ENCODE peak calls at places on chromosome 22, in six cellular contexts. A, C, W, N, T and D are unnamed samples.
A peak's percentile ranks its signal among the peaks of the same experiment; 100 is the strongest.

GRCh38 chr22:32355760-32356159 is 1.9 kb upstream of the RFPL3 start:
- DNase-seq in N (no peak), A (no peak), C (no peak), T (peak; percentile 49), W (no peak), D (no peak)

GRCh38 chr22:19522190-19522880 is 1.9 kb downstream of the CLDN5 start:
- DNase-seq in T (no peak), A (no peak), N (no peak), C (no peak), W (no peak), D (no peak)

GRCh38 chr22:19892249-19892879 is 37.7 kb upstream of the GNB1L start:
- DNase-seq in A (no peak), W (no peak), C (no peak), T (no peak), N (peak; percentile 72), D (no peak)

GRCh38 chr22:42083119-42083518 is 3.6 kb downstream of the SMDT1 start:
- DNase-seq in T (no peak), A (no peak), C (no peak), W (no peak), N (no peak), D (peak; percentile 23)

GRCh38 chr22:32378703-32379272 is 21.1 kb downstream of the RFPL3 start:
- DNase-seq in T (peak; percentile 59), A (no peak), N (no peak), W (no peak), C (peak; percentile 53), D (no peak)

GRCh38 chr22:22955276-22955798 is 67.7 kb downstream of the IGLL5 start:
- DNase-seq in C (no peak), N (no peak), T (no peak), W (no peak), A (no peak), D (no peak)

GRCh38 chr22:22078329-22078728 is 95.7 kb upstream of the TOP3B start:
- DNase-seq in A (no peak), T (no peak), N (no peak), W (no peak), C (no peak), D (no peak)

GRCh38 chr22:25564320-25564978 is at the start of gene GRK3:
- DNase-seq in A (peak; percentile 55), N (peak; percentile 50), T (peak; percentile 23), C (peak; percentile 78), W (peak; percentile 77), D (peak; percentile 65)

GRCh38 chr22:31106001-31106571 is 1.3 kb downstream of the SELENOM start:
- DNase-seq in N (no peak), C (no peak), A (no peak), T (no peak), W (no peak), D (peak; percentile 30)

GRCh38 chr22:44219101-44219870 is 38.6 kb downstream of the PARVG start:
- DNase-seq in T (no peak), W (no peak), N (no peak), C (no peak), A (no peak), D (no peak)

GRCh38 chr22:50613291-50613981 is 12.8 kb downstream of the MAPK8IP2 start:
- DNase-seq in N (no peak), W (peak; percentile 73), C (no peak), T (peak; percentile 96), A (peak; percentile 95), D (peak; percentile 53)

GRCh38 chr22:44667276-44667675 is 34.7 kb upstream of the PRR5 start:
- DNase-seq in C (no peak), A (no peak), W (peak; percentile 27), T (no peak), N (no peak), D (no peak)

GRCh38 chr22:23655891-23656475 is 23.9 kb upstream of the DRICH1 start:
- DNase-seq in T (no peak), C (no peak), W (peak; percentile 42), A (no peak), N (no peak), D (no peak)

GRCh38 chr22:16608931-16609330 is 16.3 kb upstream of the CCT8L2 start:
- DNase-seq in C (no peak), W (no peak), T (no peak), N (no peak), A (no peak), D (no peak)

GRCh38 chr22:30649430-30650007 is 13.9 kb downstream of the SLC35E4 start:
- DNase-seq in W (peak; percentile 68), T (peak; percentile 79), A (peak; percentile 78), C (no peak), N (no peak), D (no peak)

GRCh38 chr22:39478461-39478860 is 21.6 kb downstream of the MGAT3 start:
- DNase-seq in C (no peak), T (no peak), A (peak; percentile 45), N (no peak), W (peak; percentile 55), D (no peak)

GRCh38 chr22:44191036-44191454 is 10.3 kb downstream of the PARVG start:
- DNase-seq in A (no peak), N (no peak), T (no peak), C (no peak), W (no peak), D (no peak)

GRCh38 chr22:32528984-32529982 is 54.7 kb downstream of the FBXO7 start:
- DNase-seq in A (peak; percentile 81), C (peak; percentile 81), N (peak; percentile 42), T (peak; percentile 72), W (peak; percentile 90), D (peak; percentile 91)

GRCh38 chr22:17890245-17890671 is 116.0 kb upstream of the BID start:
- DNase-seq in A (no peak), N (no peak), T (peak; percentile 74), W (peak; percentile 85), C (no peak), D (no peak)

GRCh38 chr22:42343136-42343484 is 72.7 kb upstream of the TCF20 start:
- DNase-seq in T (no peak), C (no peak), N (no peak), W (no peak), A (no peak), D (no peak)

GRCh38 chr22:50621948-50622722 is 5.8 kb downstream of the ARSA start:
- DNase-seq in T (no peak), W (no peak), C (no peak), N (peak; percentile 56), A (peak; percentile 63), D (no peak)

GRCh38 chr22:22692707-22693530 is 48.5 kb downstream of the GGTLC2 start:
- DNase-seq in C (peak; percentile 33), W (no peak), T (peak; percentile 93), A (peak; percentile 75), N (peak; percentile 43), D (peak; percentile 33)

GRCh38 chr22:39927544-39927943 is 26.7 kb downstream of the GRAP2 start:
- DNase-seq in W (no peak), N (no peak), A (no peak), C (no peak), T (no peak), D (no peak)

GRCh38 chr22:33487041-33487716 is 429.0 kb upstream of the SYN3 start:
- DNase-seq in A (no peak), N (no peak), T (no peak), C (no peak), W (no peak), D (no peak)

GRCh38 chr22:44151661-44152060 is 29.1 kb upstream of the PARVG start:
- DNase-seq in N (no peak), W (no peak), T (no peak), A (no peak), C (no peak), D (no peak)

GRCh38 chr22:17945156-17945850 is 79.1 kb downstream of the MICAL3 start:
- DNase-seq in A (no peak), W (no peak), C (no peak), N (no peak), T (no peak), D (no peak)

DNA sequence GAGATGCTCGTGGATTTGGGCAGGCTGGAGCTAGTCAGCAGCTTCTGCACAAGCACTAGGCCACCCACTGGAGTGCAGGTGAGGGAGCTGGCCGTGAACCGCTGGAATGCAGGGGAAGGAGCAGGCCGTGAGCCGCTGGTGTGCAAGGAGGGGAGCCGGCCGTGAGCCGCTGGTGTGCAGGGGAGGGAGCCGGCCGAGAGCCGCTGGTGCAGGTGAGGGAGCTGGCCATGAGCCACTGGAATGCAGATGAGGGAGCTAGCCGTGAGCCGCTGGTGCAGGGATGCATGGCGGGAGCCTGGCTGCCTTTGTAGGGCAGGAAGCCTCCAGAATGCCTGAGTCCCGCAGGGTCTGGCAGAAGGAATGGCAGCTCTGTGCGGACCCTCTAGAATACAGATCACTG is 4220.0 kb upstream of the OR11H1 start:
- DNase-seq in C (no peak), T (no peak), W (no peak), N (no peak), A (no peak), D (no peak)
- H3K9me3 ChIP-seq in C (no peaks in the 10 kb centered on the region), T (peaks cover 7% of the 10 kb centered on the region), W (peaks cover 16% of the 10 kb centered on the region), N (peaks cover 9% of the 10 kb centered on the region), A (peaks cover 87% of the 10 kb centered on the region), D (peaks cover 15% of the 10 kb centered on the region)

GRCh38 chr22:27213766-27214581 is 556.6 kb downstream of the MIAT start:
- DNase-seq in T (no peak), N (no peak), W (peak; percentile 89), A (no peak), C (no peak), D (peak; percentile 92)
- H3K27ac ChIP-seq in T (no peak overlapping the region), N (no peak overlapping the region), W (peak overlapping the region; percentile 48), A (peak overlapping the region; percentile 59), C (no peak overlapping the region), D (peak overlapping the region; percentile 83)

DNA sequence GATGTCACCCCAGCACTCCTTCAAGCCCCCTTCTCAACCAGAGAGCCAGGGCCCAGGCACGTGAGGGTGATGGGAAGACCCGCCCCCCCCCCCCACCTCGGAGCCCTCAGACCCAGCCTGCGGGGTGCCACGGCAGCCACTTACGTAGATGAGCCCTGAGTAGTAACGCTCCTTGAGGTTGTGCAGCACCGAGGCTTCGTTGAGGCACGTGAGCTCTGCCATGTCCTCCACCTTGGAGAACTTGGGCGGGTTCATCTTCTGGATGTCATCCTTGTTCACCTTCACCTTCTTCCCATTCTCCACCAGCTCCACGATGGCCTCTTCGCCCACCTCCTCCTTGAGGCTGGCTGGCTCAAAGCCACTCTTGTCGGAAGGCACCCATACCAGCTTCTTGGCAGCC is 39.0 kb downstream of the MYH9 start:
- DNase-seq in C (no peak), A (no peak), N (peak; percentile 58), W (no peak), T (no peak), D (no peak)
- H3K9me3 ChIP-seq in C (no peaks in the 10 kb centered on the region), A (no peaks in the 10 kb centered on the region), N (no peaks in the 10 kb centered on the region), W (no peaks in the 10 kb centered on the region), T (no peaks in the 10 kb centered on the region), D (no peaks in the 10 kb centered on the region)

DNA sequence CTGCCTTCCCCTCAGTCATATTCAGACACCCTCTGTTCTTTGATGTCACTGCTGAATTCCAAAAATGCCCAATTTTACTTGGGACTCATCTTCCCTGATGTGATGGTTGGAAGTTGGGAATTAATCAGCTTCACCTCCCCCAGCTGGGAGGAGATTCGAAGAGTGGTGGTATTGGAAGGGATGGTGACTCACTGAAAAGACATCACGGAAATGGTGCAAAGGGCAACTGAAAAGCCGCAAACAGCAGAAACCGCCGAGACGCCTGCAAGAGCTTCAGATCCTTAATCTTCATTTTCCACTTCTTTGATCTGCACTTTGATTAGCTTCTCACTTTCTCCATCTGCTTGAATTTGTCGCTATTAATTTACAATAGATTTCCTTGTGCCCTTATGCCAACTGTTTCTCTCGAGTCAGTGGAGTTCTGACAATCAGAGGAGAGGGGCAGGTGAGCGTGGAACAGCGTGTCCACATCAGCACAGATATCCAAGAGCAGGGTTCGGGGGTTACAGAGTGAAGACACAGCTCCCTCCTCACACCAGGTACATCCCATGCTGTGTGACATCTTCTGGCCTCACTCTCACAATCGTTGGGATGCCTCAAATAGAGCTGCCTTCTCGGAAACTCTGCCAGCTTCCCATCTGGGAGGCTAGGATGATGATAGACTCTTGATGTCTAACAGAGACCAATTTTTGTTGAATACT is 325.4 kb downstream of the BRD1 start:
- DNase-seq in A (no peak), W (no peak), N (no peak), T (peak; percentile 35), C (no peak), D (no peak)
- H3K27ac ChIP-seq in A (no peak overlapping the region), W (no peak overlapping the region), N (no peak overlapping the region), T (no peak overlapping the region), C (no peak overlapping the region), D (no peak overlapping the region)

GRCh38 chr22:48439560-48440135 is 1388.0 kb downstream of the BRD1 start:
- DNase-seq in T (no peak), C (no peak), A (no peak), W (peak; percentile 19), N (no peak), D (no peak)
- H3K9me3 ChIP-seq in T (no peaks in the 10 kb centered on the region), C (no peaks in the 10 kb centered on the region), A (no peaks in the 10 kb centered on the region), W (no peaks in the 10 kb centered on the region), N (no peaks in the 10 kb centered on the region), D (no peaks in the 10 kb centered on the region)